ENCODE peak calls at places on chromosomes 4 and X, in nine cellular contexts. D, C, P, Z, S, A, U, X and L are unnamed samples.

GRCh38 chr4:159227984-159228383 is 125.1 kb downstream of the RAPGEF2 start:
- DNase-seq in U (no peak), P (peak), Z (peak), S (no peak), D (peak), A (peak), C (peak), X (peak), L (peak)

GRCh38 chrX:93538575-93538974 is 134.8 kb downstream of the NAP1L3 start:
- DNase-seq in U (peak), A (no peak), C (no peak), Z (no peak), D (no peak), S (peak), X (no peak), P (peak), L (no peak)

GRCh38 chrX:84737471-84737871 is 235.2 kb upstream of the HDX start:
- DNase-seq in Z (no peak), D (no peak), X (no peak), C (no peak), U (no peak), S (no peak), A (peak), P (no peak), L (no peak)

GRCh38 chrX:109847257-109848187 is 114.5 kb upstream of the ACSL4 start:
- DNase-seq in A (peak), Z (no peak), U (no peak), P (no peak), S (peak), D (no peak), C (peak), X (peak), L (peak)

GRCh38 chrX:10108288-10108687 is 48.5 kb upstream of the CLCN4 start:
- DNase-seq in S (no peak), U (no peak), X (no peak), D (no peak), C (no peak), A (no peak), P (no peak), Z (no peak), L (peak)

GRCh38 chr4:83536649-83537352 is 893 bp downstream of the GPAT3 start:
- DNase-seq in S (no peak), C (no peak), Z (no peak), P (no peak), A (no peak), U (no peak), X (no peak), D (peak), L (no peak)

GRCh38 chr4:83207497-83208105 is 77.0 kb downstream of the COQ2 start:
- DNase-seq in Z (peak), C (peak), P (no peak), S (peak), D (no peak), X (peak), U (no peak), A (peak), L (peak)

GRCh38 chr4:84750260-84750955 is 167.5 kb downstream of the CDS1 start:
- DNase-seq in S (peak), X (peak), C (peak), P (peak), Z (peak), A (peak), D (peak), U (peak), L (peak)

GRCh38 chrX:4547218-4547836 is 833.9 kb upstream of the PRKX start:
- DNase-seq in D (peak), C (peak), S (peak), Z (peak), P (peak), X (peak), U (peak), A (peak), L (peak)

GRCh38 chr4:82865592-82865991 is 25.4 kb downstream of the SEC31A start:
- DNase-seq in A (peak), Z (no peak), D (no peak), C (no peak), U (no peak), X (peak), P (no peak), S (peak), L (peak)

DNA sequence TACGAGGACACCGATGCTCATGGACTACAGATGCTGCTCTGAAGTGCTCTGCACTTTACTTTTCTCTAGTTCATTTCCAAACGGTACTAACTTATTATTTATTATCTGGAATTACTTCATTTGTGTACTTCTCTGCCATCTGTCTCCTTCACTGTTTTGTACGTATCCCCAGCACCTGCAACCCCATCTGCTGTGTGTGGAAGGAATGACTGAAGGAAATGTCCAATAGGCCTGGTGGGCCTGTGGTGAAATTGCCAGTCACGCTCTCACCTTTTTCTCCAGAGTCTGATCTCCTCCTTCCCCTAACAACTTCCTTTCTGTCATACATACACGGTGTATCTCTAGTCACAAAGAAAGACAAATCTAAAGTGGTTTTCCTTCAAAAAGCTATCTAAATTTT is 12.9 kb downstream of the TMEM154 start:
- DNase-seq in P (no peak), S (no peak), X (no peak), C (no peak), Z (no peak), U (no peak), A (no peak), D (no peak), L (no peak)
- H3K9ac ChIP-seq in P (no peak), S (no peak), X (no peak), C (no peak), Z (no peak), U (no peak), A (no peak), D (no peak), L (no peak)

GRCh38 chr4:109574443-109574850 is 14.4 kb downstream of the MCUB start:
- DNase-seq in A (peak), X (no peak), D (no peak), Z (no peak), C (no peak), S (peak), P (no peak), U (peak), L (no peak)
- TF ChIP-seq CTCF in A (no peak), X (no peak), D (peak), Z (peak), C (peak), S (peak), P (no peak), U (peak), L (no peak)

GRCh38 chr4:185221491-185221890 is 12.1 kb downstream of the SNX25 start:
- DNase-seq in C (no peak), X (no peak), U (no peak), A (no peak), D (no peak), Z (no peak), S (no peak), P (no peak), L (no peak)

GRCh38 chr4:185217390-185217985 is 8.1 kb downstream of the SNX25 start:
- DNase-seq in U (no peak), C (no peak), P (no peak), D (no peak), A (no peak), Z (no peak), X (no peak), S (no peak), L (no peak)

GRCh38 chr4:185219551-185220344 is 10.3 kb downstream of the SNX25 start:
- DNase-seq in S (no peak), D (no peak), A (peak), Z (no peak), C (no peak), U (no peak), P (no peak), X (peak), L (no peak)

GRCh38 chr4:185215261-185215660 is 5.9 kb downstream of the SNX25 start:
- DNase-seq in C (no peak), P (no peak), D (no peak), U (no peak), A (no peak), X (no peak), Z (no peak), S (no peak), L (no peak)

GRCh38 chr4:185218312-185218711 is 8.9 kb downstream of the SNX25 start:
- DNase-seq in Z (no peak), P (no peak), S (no peak), D (no peak), A (no peak), X (no peak), U (no peak), C (no peak), L (no peak)
- H3K4me2 ChIP-seq in Z (no peak), P (no peak), S (no peak), D (no peak), A (no peak), X (no peak), U (no peak), C (no peak), L (no peak)

GRCh38 chr4:78218260-78218659 is 161.1 kb downstream of the FRAS1 start:
- DNase-seq in P (no peak), A (peak), U (no peak), X (no peak), C (no peak), Z (no peak), S (no peak), D (no peak), L (no peak)

GRCh38 chr4:78222575-78223186 is 165.6 kb downstream of the FRAS1 start:
- DNase-seq in X (no peak), S (no peak), D (peak), P (no peak), U (no peak), Z (no peak), C (no peak), A (no peak), L (no peak)

GRCh38 chr4:78220283-78220682 is 163.2 kb downstream of the FRAS1 start:
- DNase-seq in A (no peak), D (no peak), X (no peak), C (peak), S (peak), U (no peak), P (no peak), Z (no peak), L (peak)

GRCh38 chr4:78217557-78217956 is 160.4 kb downstream of the FRAS1 start:
- DNase-seq in P (no peak), U (no peak), A (no peak), C (no peak), D (no peak), X (no peak), S (no peak), Z (no peak), L (no peak)

DNA sequence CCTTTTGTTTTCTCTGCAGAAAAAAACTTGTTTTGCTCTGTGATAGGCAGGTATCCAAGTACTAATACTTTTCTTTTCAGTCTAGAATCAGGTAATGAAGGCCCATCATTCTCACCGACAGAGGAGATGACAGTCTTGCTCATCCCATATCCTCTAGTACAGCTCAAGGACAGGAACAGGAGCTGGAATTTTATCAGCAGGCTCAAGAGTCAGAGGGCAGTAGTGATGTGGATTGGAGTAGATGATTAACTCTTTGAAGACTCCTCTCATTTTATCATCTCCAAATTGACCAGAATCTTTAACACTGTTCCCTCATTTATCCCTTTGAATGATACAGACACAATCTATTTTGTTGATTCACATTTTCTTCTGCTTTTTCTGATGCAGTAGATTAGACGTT is 162.7 kb downstream of the FRAS1 start:
- DNase-seq in P (no peak), U (no peak), D (no peak), C (no peak), A (no peak), S (no peak), X (no peak), Z (no peak), L (no peak)
- H3K9ac ChIP-seq in P (no peak), U (no peak), D (no peak), C (no peak), A (no peak), S (no peak), X (no peak), Z (no peak), L (no peak)

DNA sequence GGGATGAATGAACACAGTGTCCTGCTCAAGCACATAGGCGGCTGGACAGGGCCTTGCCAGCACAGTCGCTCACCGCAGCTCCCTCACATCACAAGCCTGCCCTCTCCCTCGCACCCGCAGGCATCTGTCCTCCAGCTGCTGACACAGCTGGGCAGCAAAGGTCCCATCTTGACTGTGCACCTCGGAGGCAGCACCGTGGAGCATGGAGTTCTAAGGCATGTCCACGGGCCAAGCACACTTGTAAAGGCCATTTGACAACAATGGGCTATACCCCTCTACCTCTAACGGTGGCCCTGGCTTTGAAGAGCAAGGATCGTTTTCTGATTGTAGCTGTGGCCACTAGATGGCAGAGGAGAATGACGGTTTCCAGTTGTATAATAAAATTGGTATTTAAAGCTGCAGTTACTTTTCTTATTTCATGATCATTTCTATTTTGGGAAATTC is 53.8 kb downstream of the APLN start:
- DNase-seq in P (peak), A (peak), D (peak), C (no peak), Z (no peak), X (no peak), S (peak), U (peak), L (peak)
- TF ChIP-seq CTCF in P (peak), A (peak), D (peak), C (peak), Z (peak), X (peak), S (peak), U (peak), L (peak)

DNA sequence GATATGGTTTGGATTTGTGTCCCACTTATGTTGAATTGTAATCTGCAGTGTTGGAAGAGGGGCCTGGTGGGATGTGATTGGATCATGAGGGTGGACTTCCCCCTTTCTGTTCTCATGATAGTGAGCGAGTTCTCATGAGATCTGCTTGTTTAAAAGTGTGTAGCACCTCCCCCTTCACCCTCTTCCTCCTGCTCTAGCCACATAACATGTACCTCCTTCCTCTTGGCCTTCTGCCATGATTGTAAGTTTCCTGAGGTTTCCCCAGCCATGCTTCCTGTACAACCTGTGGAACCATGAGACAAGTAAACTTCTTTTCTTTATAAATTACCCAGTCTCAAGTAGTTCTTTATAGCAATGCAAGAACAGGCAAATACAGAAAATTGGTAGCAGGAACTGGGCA is 138.7 kb downstream of the INPP4B start:
- DNase-seq in U (no peak), X (no peak), C (no peak), Z (no peak), A (no peak), S (peak), D (no peak), P (no peak), L (no peak)
- H3K4me2 ChIP-seq in U (no peak), X (no peak), C (no peak), Z (no peak), A (no peak), S (no peak), D (no peak), P (no peak), L (no peak)

GRCh38 chr4:94508256-94508655 is 56.5 kb downstream of the PDLIM5 start:
- DNase-seq in X (no peak), S (no peak), Z (no peak), U (no peak), P (no peak), A (peak), D (no peak), C (no peak), L (no peak)
- H3K9ac ChIP-seq in X (peak), S (peak), Z (peak), U (no peak), P (no peak), A (no peak), D (no peak), C (no peak), L (no peak)